ENCODE peak calls at places on chromosome 11, in seven cellular contexts. G, Y, N, M, V, X and C are unnamed samples.

GRCh38 chr11:32527776-32528175 is 55.9 kb upstream of the EIF3M start:
- DNase-seq in V (no peak), N (no peak), Y (no peak), G (no peak), X (no peak), M (no peak), C (no peak)

GRCh38 chr11:70184396-70184795 is 18.7 kb upstream of the FADD start:
- DNase-seq in Y (no peak), X (no peak), V (no peak), N (no peak), M (no peak), G (no peak), C (no peak)

GRCh38 chr11:14904745-14905103 is 12.7 kb upstream of the CYP2R1 start:
- DNase-seq in V (no peak), X (peak), M (peak), N (peak), Y (peak), G (peak), C (peak)

GRCh38 chr11:19460718-19461405 is 220.1 kb upstream of the E2F8 start:
- DNase-seq in Y (no peak), M (no peak), X (peak), G (no peak), N (no peak), V (peak), C (no peak)

GRCh38 chr11:20397281-20397680 is 9.8 kb downstream of the PRMT3 start:
- DNase-seq in G (no peak), Y (no peak), N (no peak), X (no peak), M (no peak), V (peak), C (peak)

GRCh38 chr11:73141309-73142127 is 600 bp downstream of the FCHSD2 start:
- DNase-seq in G (peak), Y (peak), M (peak), X (peak), V (peak), N (peak), C (peak)

GRCh38 chr11:77191429-77191822 is 63.4 kb downstream of the MYO7A start:
- DNase-seq in X (no peak), N (no peak), Y (no peak), V (peak), G (no peak), M (no peak), C (no peak)

GRCh38 chr11:86802601-86803051 is 2.3 kb downstream of the PRSS23 start:
- DNase-seq in G (no peak), X (no peak), Y (peak), N (no peak), V (peak), M (no peak), C (peak)

GRCh38 chr11:72683782-72684200 is 9.6 kb upstream of the PDE2A start:
- DNase-seq in V (no peak), G (peak), M (peak), X (peak), N (peak), Y (peak), C (peak)

GRCh38 chr11:128021304-128022006 is 565.9 kb downstream of the ETS1 start:
- DNase-seq in G (no peak), N (no peak), Y (no peak), M (no peak), X (no peak), V (no peak), C (no peak)

GRCh38 chr11:9601041-9601875 is 27.8 kb downstream of the WEE1 start:
- DNase-seq in M (peak), Y (peak), V (peak), X (peak), G (peak), N (no peak), C (peak)

GRCh38 chr11:27558401-27558800 is 51.8 kb upstream of the LIN7C start:
- DNase-seq in V (no peak), X (no peak), Y (no peak), G (no peak), N (no peak), M (no peak), C (no peak)

GRCh38 chr11:72190581-72191205 is 1.2 kb upstream of the FOLR1 start:
- DNase-seq in V (no peak), G (peak), Y (no peak), M (no peak), N (no peak), X (no peak), C (no peak)

GRCh38 chr11:45041556-45041955 is 90.9 kb upstream of the TP53I11 start:
- DNase-seq in M (no peak), Y (no peak), N (no peak), X (no peak), G (no peak), V (no peak), C (no peak)

GRCh38 chr11:46017341-46017740 is 94.9 kb downstream of the LARGE2 start:
- DNase-seq in G (no peak), V (no peak), M (no peak), X (no peak), Y (no peak), N (no peak), C (no peak)

GRCh38 chr11:99199336-99199735 is 178.6 kb downstream of the CNTN5 start:
- DNase-seq in V (no peak), N (no peak), X (no peak), G (no peak), Y (no peak), M (no peak), C (peak)

GRCh38 chr11:10502065-10502680 is 38.8 kb downstream of the RNF141 start:
- DNase-seq in X (no peak), N (no peak), Y (no peak), M (no peak), V (no peak), G (peak), C (no peak)

GRCh38 chr11:103907136-103907535 is 129.3 kb upstream of the DDI1 start:
- DNase-seq in X (no peak), Y (no peak), G (no peak), N (no peak), M (no peak), V (no peak), C (no peak)

GRCh38 chr11:103907548-103908455 is 128.6 kb upstream of the DDI1 start:
- DNase-seq in M (no peak), Y (no peak), V (peak), N (no peak), X (no peak), G (no peak), C (peak)

GRCh38 chr11:103906291-103906850 is 130.1 kb upstream of the DDI1 start:
- DNase-seq in G (no peak), X (no peak), V (no peak), M (no peak), N (no peak), Y (no peak), C (no peak)

GRCh38 chr11:103910721-103911120 is 125.7 kb upstream of the DDI1 start:
- DNase-seq in V (no peak), G (no peak), Y (no peak), X (no peak), M (no peak), N (no peak), C (no peak)
- H3K4me3 ChIP-seq in V (no peak), G (no peak), Y (no peak), X (no peak), M (no peak), N (no peak), C (no peak)

GRCh38 chr11:117431436-117431835 is 103.8 kb downstream of the CEP164 start:
- DNase-seq in N (no peak), G (no peak), V (no peak), Y (no peak), X (no peak), M (no peak), C (no peak)

GRCh38 chr11:117433717-117434116 is 106.1 kb downstream of the CEP164 start:
- DNase-seq in N (no peak), X (no peak), G (no peak), M (no peak), V (no peak), Y (no peak), C (no peak)

GRCh38 chr11:117435296-117435695 is 107.6 kb downstream of the CEP164 start:
- DNase-seq in G (no peak), V (no peak), N (no peak), X (no peak), M (no peak), Y (no peak), C (no peak)

GRCh38 chr11:117437041-117437790 is 109.6 kb downstream of the CEP164 start:
- DNase-seq in Y (no peak), X (no peak), G (no peak), V (no peak), M (no peak), N (no peak), C (no peak)

DNA sequence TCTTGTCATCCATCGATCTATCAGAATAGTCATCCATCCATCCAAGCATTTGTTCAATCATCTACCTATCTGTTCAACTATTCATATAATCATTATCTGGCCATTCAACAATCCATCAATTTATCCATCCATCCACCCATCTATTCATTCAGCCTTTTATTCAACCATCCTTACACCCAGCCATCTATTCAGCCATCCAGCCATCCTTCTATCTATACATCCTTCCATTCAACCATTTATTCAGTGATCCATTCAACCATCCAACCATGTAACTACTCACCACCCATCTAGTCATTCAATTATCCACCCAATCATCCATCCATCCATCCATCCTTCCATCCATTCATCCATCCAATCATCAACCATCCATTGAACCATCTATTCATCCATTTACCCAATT is 106.8 kb downstream of the CEP164 start:
- DNase-seq in V (no peak), N (no peak), X (no peak), Y (no peak), M (no peak), G (no peak), C (no peak)
- TF ChIP-seq CTCF in V (no peak), N (no peak), X (no peak), Y (no peak), M (no peak), G (no peak), C (no peak)

DNA sequence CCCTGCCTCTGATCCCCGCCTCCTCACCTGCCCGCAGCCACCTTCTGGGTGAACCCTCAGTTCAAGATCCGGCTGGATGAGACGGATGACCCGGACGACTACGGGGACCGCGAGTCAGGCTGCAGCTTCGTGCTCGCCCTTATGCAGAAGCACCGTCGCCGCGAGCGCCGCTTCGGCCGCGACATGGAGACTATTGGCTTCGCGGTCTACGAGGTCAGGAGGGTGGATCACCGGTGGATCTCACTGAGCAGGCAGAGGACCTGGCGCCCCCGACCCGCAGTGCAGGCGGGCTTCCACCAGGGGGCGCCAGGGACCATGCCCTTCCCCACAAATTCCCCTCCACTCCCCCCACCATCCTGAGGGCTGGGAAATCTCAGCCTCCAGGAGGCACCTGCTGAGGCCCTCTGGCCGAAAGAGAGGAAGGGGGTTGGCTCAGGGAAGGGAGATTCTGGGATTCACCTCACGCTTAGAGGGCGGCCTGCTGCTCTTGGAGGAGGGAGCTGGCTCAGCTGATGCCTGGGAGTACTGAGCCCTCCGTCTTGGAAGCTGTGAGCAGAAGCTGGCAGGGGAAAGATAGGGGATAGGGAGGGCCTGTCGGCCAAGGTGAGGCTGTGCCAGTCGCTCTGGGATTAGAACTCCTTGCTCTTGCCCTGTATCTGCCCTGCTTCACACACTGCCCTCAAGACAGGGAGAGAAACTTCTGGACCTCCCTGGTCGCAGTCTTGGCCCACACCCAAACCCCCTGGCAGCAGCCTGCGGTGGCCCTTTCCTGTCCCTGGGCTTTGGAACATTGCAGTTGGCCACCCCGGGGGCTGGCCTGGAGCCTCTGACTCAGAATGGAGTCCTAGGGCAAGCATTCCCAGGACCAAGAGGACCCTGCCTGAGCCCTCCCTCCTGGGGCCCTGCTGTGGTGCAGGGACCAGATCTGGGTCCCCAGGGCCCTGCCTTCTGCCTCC is 23.2 kb downstream of the CAPN1 start:
- DNase-seq in V (no peak), X (no peak), N (peak), Y (peak), G (peak), M (peak), C (peak)
- H3K4me3 ChIP-seq in V (no peak), X (no peak), N (no peak), Y (no peak), G (no peak), M (no peak), C (no peak)

GRCh38 chr11:120929090-120929489 is 94.8 kb upstream of the TBCEL start:
- DNase-seq in X (no peak), V (peak), N (no peak), G (no peak), M (no peak), Y (no peak), C (no peak)

GRCh38 chr11:120928506-120929062 is 95.3 kb upstream of the TBCEL start:
- DNase-seq in X (no peak), N (no peak), V (no peak), G (no peak), M (no peak), Y (no peak), C (no peak)

GRCh38 chr11:120919045-120919444 is 104.9 kb upstream of the TBCEL start:
- DNase-seq in X (no peak), G (no peak), M (no peak), N (no peak), V (no peak), Y (no peak), C (no peak)

GRCh38 chr11:120925944-120926343 is 98.0 kb upstream of the TBCEL start:
- DNase-seq in M (no peak), Y (no peak), X (no peak), V (no peak), G (no peak), N (no peak), C (no peak)

GRCh38 chr11:120924109-120924508 is 99.8 kb upstream of the TBCEL start:
- DNase-seq in X (no peak), M (no peak), G (no peak), Y (no peak), N (no peak), V (no peak), C (no peak)
- TF ChIP-seq CTCF in X (no peak), M (no peak), G (no peak), Y (no peak), N (no peak), V (no peak), C (no peak)